ENCODE peak calls at places on chromosomes 6 and 20, in four cellular contexts. O, S, F and W are unnamed samples.

GRCh38 chr6:16657768-16658167 is 103.5 kb downstream of the ATXN1 start:
- DNase-seq in S (no peak), F (no peak), O (no peak), W (no peak)

GRCh38 chr20:24870876-24871275 is 78.2 kb upstream of the CST7 start:
- DNase-seq in F (no peak), O (no peak), S (no peak), W (no peak)

GRCh38 chr6:41878246-41878645 is 16.9 kb downstream of the USP49 start:
- DNase-seq in F (peak; percentile 74), O (no peak), S (no peak), W (peak; percentile 33)

GRCh38 chr20:50140339-50140859 is 13.1 kb downstream of the PEDS1 start:
- DNase-seq in F (no peak), S (no peak), O (no peak), W (no peak)

GRCh38 chr20:23228912-23229311 is 121.7 kb upstream of the NXT1 start:
- DNase-seq in F (no peak), S (no peak), O (no peak), W (peak; percentile 29)

GRCh38 chr6:120056085-120056484 is 706.5 kb upstream of the MAN1A1 start:
- DNase-seq in S (no peak), O (no peak), F (peak; percentile 65), W (no peak)

GRCh38 chr20:24253321-24253720 is 216.1 kb upstream of the SYNDIG1 start:
- DNase-seq in S (no peak), F (no peak), O (no peak), W (no peak)

GRCh38 chr6:116741571-116741970 is 23.9 kb downstream of the FAM162B start:
- DNase-seq in S (no peak), F (no peak), O (no peak), W (no peak)

GRCh38 chr6:33959661-33960344 is 156.0 kb upstream of the MLN start:
- DNase-seq in O (no peak), S (no peak), F (no peak), W (no peak)

GRCh38 chr6:161048636-161049035 is 57.1 kb downstream of the MAP3K4 start:
- DNase-seq in O (peak; percentile 77), F (no peak), S (no peak), W (peak; percentile 21)

GRCh38 chr6:41467106-41467505 is 79.1 kb upstream of the FOXP4 start:
- DNase-seq in S (no peak), O (no peak), F (no peak), W (no peak)

GRCh38 chr6:151763303-151763702 is 44.2 kb upstream of the ESR1 start:
- DNase-seq in F (peak; percentile 25), O (no peak), S (no peak), W (no peak)

DNA sequence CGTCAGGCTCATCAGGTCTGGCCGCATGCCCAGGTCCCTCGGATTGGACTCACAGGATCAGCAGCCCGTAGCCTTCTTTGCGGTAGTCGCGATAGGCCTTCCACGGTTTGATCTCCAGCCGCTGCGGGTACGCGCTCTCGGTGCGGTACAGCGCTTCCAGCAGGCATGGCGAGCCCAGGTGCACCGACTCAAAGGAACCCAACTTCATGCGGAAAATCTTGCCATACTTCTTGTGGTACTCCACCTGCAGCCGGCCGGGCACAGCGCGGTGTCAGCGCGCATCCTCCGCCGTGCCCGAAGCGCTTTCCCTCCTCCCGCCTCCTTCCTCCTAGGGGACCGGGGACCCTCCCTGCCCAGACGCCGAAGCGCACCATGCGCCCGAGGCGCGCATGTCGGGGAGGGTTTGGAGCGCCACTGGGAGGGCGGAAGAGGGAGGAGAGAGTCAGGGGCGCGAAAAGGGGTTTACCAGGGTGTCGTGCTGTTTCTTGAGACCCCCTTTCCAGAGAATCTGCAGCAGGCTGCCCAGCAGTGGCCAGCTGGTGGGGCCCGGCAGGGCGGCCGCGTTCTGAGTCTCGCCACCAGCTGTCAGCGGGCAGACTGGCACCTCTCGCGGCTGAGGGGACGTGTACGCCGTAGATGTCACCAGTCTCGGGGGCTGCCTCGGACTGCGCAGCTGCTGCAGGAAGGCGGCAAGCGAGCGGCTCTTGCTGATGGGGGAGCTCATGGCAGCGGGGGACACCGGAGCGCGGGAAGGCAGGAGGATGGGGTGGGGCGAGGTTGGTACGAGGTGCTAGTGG is 732 bp downstream of the CYP24A1 start:
- DNase-seq in S (no peak), O (no peak), F (peak; percentile 77), W (no peak)
- H3K4me3 ChIP-seq in S (no peak overlapping the region), O (peak overlapping the region; percentile 30), F (peak overlapping the region; percentile 54), W (no peak overlapping the region)

DNA sequence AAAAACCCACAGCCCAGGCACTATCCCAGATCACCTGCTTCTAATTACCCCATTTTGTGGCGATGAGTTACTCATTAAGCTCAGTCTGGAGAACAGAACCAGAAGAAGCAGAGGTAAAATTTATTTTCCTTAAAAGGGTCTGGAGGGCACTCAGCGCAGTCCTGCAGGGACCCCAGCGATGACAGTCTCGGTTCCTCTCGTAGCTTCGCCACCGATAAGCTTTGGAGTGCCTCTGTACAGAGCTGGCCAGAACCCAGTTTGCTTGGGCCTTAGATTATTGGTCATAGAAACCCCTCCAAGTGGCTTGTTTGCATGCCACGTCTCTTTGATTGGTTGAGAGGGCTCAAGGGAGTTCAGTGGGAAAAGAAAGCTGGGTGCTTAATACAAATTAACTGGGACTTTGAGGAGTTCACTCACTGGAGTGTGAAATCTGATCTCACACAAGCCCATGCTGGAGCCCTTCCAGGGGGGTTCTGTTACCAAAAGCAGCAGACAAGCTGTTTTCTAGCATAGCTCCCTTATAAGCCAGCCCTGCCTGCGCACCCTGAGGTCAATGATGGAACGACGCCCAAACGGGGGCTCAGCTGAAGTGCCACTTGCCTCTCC is 158.5 kb upstream of the ARID1B start:
- DNase-seq in F (peak; percentile 75), O (no peak), S (no peak), W (no peak)
- TF ChIP-seq CTCF in F (peak; percentile 8), O (no peak), S (no peak), W (no peak)

GRCh38 chr6:134049586-134049985 is 2.8 kb downstream of the SLC2A12 start:
- DNase-seq in O (no peak), S (no peak), F (no peak), W (no peak)

GRCh38 chr6:134056046-134056445 is 3.6 kb upstream of the SLC2A12 start:
- DNase-seq in F (no peak), O (no peak), S (no peak), W (no peak)

GRCh38 chr6:134049176-134049575 is 3.2 kb downstream of the SLC2A12 start:
- DNase-seq in F (no peak), O (no peak), S (no peak), W (no peak)

GRCh38 chr6:134057478-134057877 is 5.1 kb upstream of the SLC2A12 start:
- DNase-seq in O (no peak), F (no peak), S (no peak), W (no peak)

GRCh38 chr6:134052776-134053120 is 324 bp upstream of the SLC2A12 start:
- DNase-seq in O (no peak), S (no peak), F (no peak), W (no peak)
- H3K4me3 ChIP-seq in O (peak overlapping the region; percentile 68), S (peak overlapping the region; percentile 68), F (peak overlapping the region; percentile 52), W (peak overlapping the region; percentile 80)

GRCh38 chr6:66369407-66369806 is 662.4 kb upstream of the EYS start:
- DNase-seq in O (no peak), F (no peak), S (no peak), W (no peak)
- TF ChIP-seq CTCF in O (no peak), F (no peak), S (no peak), W (no peak)

GRCh38 chr6:43037706-43038105 is 15.9 kb downstream of the CUL7 start:
- DNase-seq in F (no peak), S (no peak), O (no peak), W (no peak)
- H3K4me3 ChIP-seq in F (no peak overlapping the region), S (no peak overlapping the region), O (no peak overlapping the region), W (no peak overlapping the region)

DNA sequence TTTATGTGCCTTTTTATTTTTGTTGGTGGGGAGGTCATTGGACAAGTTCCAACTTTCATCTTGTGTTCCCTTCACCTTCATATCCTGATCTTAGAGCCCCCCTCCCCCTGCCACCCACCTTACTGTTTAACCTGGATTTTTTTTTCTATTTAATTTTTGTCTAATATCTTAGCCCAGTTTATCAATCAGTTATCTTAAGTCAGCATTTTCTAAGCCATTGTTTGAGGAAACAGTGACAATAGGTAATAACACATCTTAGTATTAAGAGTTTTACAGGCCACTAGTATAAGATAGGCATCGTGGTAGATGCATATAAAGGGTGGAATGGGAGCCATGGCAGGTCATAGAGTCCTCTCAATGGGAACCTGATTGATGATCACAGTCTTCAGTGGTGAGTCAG is 2.4 kb downstream of the ABT1 start:
- DNase-seq in O (no peak), F (no peak), S (no peak), W (no peak)
- TF ChIP-seq CTCF in O (no peak), F (no peak), S (no peak), W (no peak)

DNA sequence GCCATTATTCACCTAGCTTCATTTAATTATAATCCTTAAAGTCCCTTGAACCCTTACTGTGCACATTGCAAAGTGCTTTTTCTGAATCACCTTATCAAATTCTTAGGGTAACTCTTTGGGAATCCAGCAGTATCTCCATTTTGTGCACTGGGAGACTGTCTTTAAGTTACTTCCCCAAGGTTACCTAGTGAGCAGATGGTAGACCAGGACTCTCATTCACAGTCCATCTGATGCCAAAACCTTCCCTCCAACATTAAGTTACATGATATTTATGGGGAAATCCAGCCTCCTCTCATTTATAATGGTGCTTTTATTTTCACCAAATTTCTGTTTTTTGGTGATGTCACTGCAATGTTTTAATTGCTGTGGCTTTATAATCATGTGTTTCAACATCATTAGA is 75.7 kb downstream of the NCOA7 start:
- DNase-seq in S (no peak), F (no peak), O (no peak), W (no peak)
- H3K4me3 ChIP-seq in S (no peak overlapping the region), F (no peak overlapping the region), O (no peak overlapping the region), W (no peak overlapping the region)

DNA sequence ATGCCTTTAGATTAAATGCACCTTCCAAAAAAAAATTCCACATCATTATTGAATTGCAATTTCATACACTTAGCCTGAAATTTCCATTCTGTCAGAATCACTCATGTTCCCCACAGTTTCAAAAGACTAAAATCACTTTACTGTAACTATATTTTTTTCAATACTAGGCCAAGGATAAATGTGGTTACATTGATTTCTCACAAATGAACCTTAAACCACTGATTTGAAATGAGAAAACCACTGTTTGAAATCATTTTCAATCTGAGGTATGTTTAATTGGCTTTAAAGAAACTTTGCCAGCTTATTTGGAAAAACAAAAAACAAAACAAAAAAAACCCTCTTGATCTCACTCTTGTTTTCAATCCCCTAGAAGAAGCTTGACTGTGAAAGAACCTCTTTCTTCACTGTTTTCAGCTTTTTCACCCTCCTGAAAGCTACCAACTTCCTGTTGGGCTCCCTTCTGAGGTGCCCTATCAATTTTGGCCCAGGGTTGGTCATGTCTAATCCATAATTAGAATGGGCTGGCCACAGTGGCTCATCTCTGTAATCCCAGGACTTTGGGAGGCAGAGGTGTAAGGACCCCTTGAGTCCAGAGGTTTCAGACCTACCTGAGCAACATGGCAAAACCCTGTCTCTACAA is 242.5 kb downstream of the ADGRG6 start:
- DNase-seq in F (no peak), O (no peak), S (no peak), W (no peak)
- TF ChIP-seq CTCF in F (no peak), O (no peak), S (no peak), W (no peak)